ENCODE peak calls at places on chromosomes 3 and 15, in nine cellular contexts. One of them, this sample, is unnamed.

GRCh38 chr3:183653209-183654064 is 18.0 kb downstream of the KLHL24 start:
- DNase-seq in dorsolateral prefrontal cortex: no peak
- DNase-seq in CD4-positive, alpha-beta T cell: no peak
- DNase-seq in cardiac muscle cell: peak
- DNase-seq in A673: peak
- DNase-seq in OCI-LY7: peak
- DNase-seq in psoas muscle: no peak
- DNase-seq in coronary artery: no peak
- DNase-seq in lower lobe of right lung: no peak
- DNase-seq in this sample: no peak

GRCh38 chr3:13575459-13576061 is 26.6 kb downstream of the FBLN2 start:
- DNase-seq in dorsolateral prefrontal cortex: no peak
- DNase-seq in coronary artery: no peak
- DNase-seq in OCI-LY7: no peak
- DNase-seq in cardiac muscle cell: no peak
- DNase-seq in lower lobe of right lung: no peak
- DNase-seq in A673: no peak
- DNase-seq in CD4-positive, alpha-beta T cell: no peak
- DNase-seq in psoas muscle: no peak
- DNase-seq in this sample: no peak

GRCh38 chr15:98142584-98142983 is 182.1 kb downstream of the ARRDC4 start:
- DNase-seq in A673: peak
- DNase-seq in dorsolateral prefrontal cortex: no peak
- DNase-seq in psoas muscle: no peak
- DNase-seq in cardiac muscle cell: no peak
- DNase-seq in OCI-LY7: no peak
- DNase-seq in CD4-positive, alpha-beta T cell: no peak
- DNase-seq in lower lobe of right lung: no peak
- DNase-seq in coronary artery: no peak
- DNase-seq in this sample: no peak

GRCh38 chr3:47685037-47685436 is 96.7 kb downstream of the SMARCC1 start:
- DNase-seq in CD4-positive, alpha-beta T cell: no peak
- DNase-seq in OCI-LY7: no peak
- DNase-seq in coronary artery: no peak
- DNase-seq in cardiac muscle cell: no peak
- DNase-seq in lower lobe of right lung: no peak
- DNase-seq in psoas muscle: no peak
- DNase-seq in A673: no peak
- DNase-seq in dorsolateral prefrontal cortex: no peak
- DNase-seq in this sample: no peak

GRCh38 chr3:100746056-100746455 is 36.8 kb downstream of the TFG start:
- DNase-seq in A673: no peak
- DNase-seq in lower lobe of right lung: no peak
- DNase-seq in psoas muscle: no peak
- DNase-seq in dorsolateral prefrontal cortex: no peak
- DNase-seq in coronary artery: no peak
- DNase-seq in OCI-LY7: no peak
- DNase-seq in CD4-positive, alpha-beta T cell: no peak
- DNase-seq in cardiac muscle cell: no peak
- DNase-seq in this sample: no peak

GRCh38 chr3:13706451-13706850 is 157.5 kb downstream of the FBLN2 start:
- DNase-seq in OCI-LY7: no peak
- DNase-seq in coronary artery: peak
- DNase-seq in psoas muscle: no peak
- DNase-seq in cardiac muscle cell: no peak
- DNase-seq in lower lobe of right lung: no peak
- DNase-seq in CD4-positive, alpha-beta T cell: no peak
- DNase-seq in A673: no peak
- DNase-seq in dorsolateral prefrontal cortex: no peak
- DNase-seq in this sample: no peak

GRCh38 chr3:41881233-41881821 is 80.6 kb downstream of the ULK4 start:
- DNase-seq in psoas muscle: no peak
- DNase-seq in OCI-LY7: peak
- DNase-seq in dorsolateral prefrontal cortex: no peak
- DNase-seq in coronary artery: no peak
- DNase-seq in CD4-positive, alpha-beta T cell: no peak
- DNase-seq in cardiac muscle cell: peak
- DNase-seq in A673: peak
- DNase-seq in lower lobe of right lung: no peak
- DNase-seq in this sample: no peak

GRCh38 chr3:88879905-88880304 is 227.5 kb upstream of the EPHA3 start:
- DNase-seq in lower lobe of right lung: no peak
- DNase-seq in cardiac muscle cell: no peak
- DNase-seq in A673: no peak
- DNase-seq in coronary artery: no peak
- DNase-seq in OCI-LY7: no peak
- DNase-seq in psoas muscle: no peak
- DNase-seq in CD4-positive, alpha-beta T cell: no peak
- DNase-seq in dorsolateral prefrontal cortex: no peak
- DNase-seq in this sample: no peak

GRCh38 chr3:116939550-116939949 is 230.0 kb downstream of the TUSC7 start:
- DNase-seq in CD4-positive, alpha-beta T cell: no peak
- DNase-seq in cardiac muscle cell: no peak
- DNase-seq in A673: no peak
- DNase-seq in dorsolateral prefrontal cortex: no peak
- DNase-seq in lower lobe of right lung: no peak
- DNase-seq in OCI-LY7: no peak
- DNase-seq in psoas muscle: no peak
- DNase-seq in coronary artery: no peak
- DNase-seq in this sample: no peak

GRCh38 chr15:100602822-100603393 is 519 bp downstream of the ASB7 start:
- DNase-seq in coronary artery: no peak
- DNase-seq in lower lobe of right lung: no peak
- DNase-seq in CD4-positive, alpha-beta T cell: peak
- DNase-seq in OCI-LY7: peak
- DNase-seq in A673: peak
- DNase-seq in psoas muscle: no peak
- DNase-seq in cardiac muscle cell: peak
- DNase-seq in dorsolateral prefrontal cortex: no peak
- DNase-seq in this sample: no peak

GRCh38 chr15:70160267-70160666 is 62.5 kb upstream of the TLE3 start:
- DNase-seq in A673: no peak
- DNase-seq in lower lobe of right lung: no peak
- DNase-seq in CD4-positive, alpha-beta T cell: no peak
- DNase-seq in OCI-LY7: no peak
- DNase-seq in psoas muscle: no peak
- DNase-seq in cardiac muscle cell: no peak
- DNase-seq in coronary artery: no peak
- DNase-seq in dorsolateral prefrontal cortex: no peak
- DNase-seq in this sample: no peak

GRCh38 chr3:191476053-191476787 is 15.3 kb downstream of the PYDC2 start:
- DNase-seq in A673: no peak
- DNase-seq in lower lobe of right lung: no peak
- DNase-seq in dorsolateral prefrontal cortex: no peak
- DNase-seq in CD4-positive, alpha-beta T cell: no peak
- DNase-seq in cardiac muscle cell: no peak
- DNase-seq in coronary artery: no peak
- DNase-seq in OCI-LY7: no peak
- DNase-seq in psoas muscle: no peak
- DNase-seq in this sample: no peak

GRCh38 chr15:90893175-90894090 is 9.1 kb downstream of the FES start:
- DNase-seq in lower lobe of right lung: no peak
- DNase-seq in psoas muscle: no peak
- DNase-seq in dorsolateral prefrontal cortex: no peak
- DNase-seq in CD4-positive, alpha-beta T cell: no peak
- DNase-seq in OCI-LY7: peak
- DNase-seq in coronary artery: no peak
- DNase-seq in A673: no peak
- DNase-seq in cardiac muscle cell: no peak
- DNase-seq in this sample: no peak
- TF ChIP-seq CTCF in lower lobe of right lung: no peak
- TF ChIP-seq CTCF in psoas muscle: no peak
- TF ChIP-seq CTCF in dorsolateral prefrontal cortex: no peak
- TF ChIP-seq CTCF in CD4-positive, alpha-beta T cell: no peak
- TF ChIP-seq CTCF in OCI-LY7: peak
- TF ChIP-seq CTCF in coronary artery: no peak
- TF ChIP-seq CTCF in A673: peak
- TF ChIP-seq CTCF in cardiac muscle cell: peak
- TF ChIP-seq CTCF in this sample: no peak

GRCh38 chr3:188179006-188179966 is 25.3 kb downstream of the LPP start:
- DNase-seq in lower lobe of right lung: peak
- DNase-seq in dorsolateral prefrontal cortex: no peak
- DNase-seq in cardiac muscle cell: no peak
- DNase-seq in psoas muscle: peak
- DNase-seq in OCI-LY7: peak
- DNase-seq in A673: no peak
- DNase-seq in coronary artery: no peak
- DNase-seq in CD4-positive, alpha-beta T cell: no peak
- DNase-seq in this sample: no peak

GRCh38 chr3:188177721-188178120 is 23.8 kb downstream of the LPP start:
- DNase-seq in cardiac muscle cell: no peak
- DNase-seq in dorsolateral prefrontal cortex: no peak
- DNase-seq in A673: no peak
- DNase-seq in lower lobe of right lung: no peak
- DNase-seq in psoas muscle: no peak
- DNase-seq in CD4-positive, alpha-beta T cell: no peak
- DNase-seq in coronary artery: no peak
- DNase-seq in OCI-LY7: no peak
- DNase-seq in this sample: no peak

GRCh38 chr3:188178293-188178950 is 24.5 kb downstream of the LPP start:
- DNase-seq in psoas muscle: no peak
- DNase-seq in dorsolateral prefrontal cortex: no peak
- DNase-seq in cardiac muscle cell: no peak
- DNase-seq in CD4-positive, alpha-beta T cell: no peak
- DNase-seq in coronary artery: no peak
- DNase-seq in OCI-LY7: no peak
- DNase-seq in lower lobe of right lung: no peak
- DNase-seq in A673: no peak
- DNase-seq in this sample: no peak

GRCh38 chr3:188176476-188176875 is 22.5 kb downstream of the LPP start:
- DNase-seq in coronary artery: no peak
- DNase-seq in lower lobe of right lung: no peak
- DNase-seq in OCI-LY7: no peak
- DNase-seq in dorsolateral prefrontal cortex: no peak
- DNase-seq in cardiac muscle cell: no peak
- DNase-seq in A673: no peak
- DNase-seq in CD4-positive, alpha-beta T cell: no peak
- DNase-seq in psoas muscle: no peak
- DNase-seq in this sample: no peak

GRCh38 chr3:188176884-188177283 is 22.9 kb downstream of the LPP start:
- DNase-seq in CD4-positive, alpha-beta T cell: no peak
- DNase-seq in dorsolateral prefrontal cortex: no peak
- DNase-seq in coronary artery: no peak
- DNase-seq in psoas muscle: no peak
- DNase-seq in cardiac muscle cell: no peak
- DNase-seq in lower lobe of right lung: no peak
- DNase-seq in A673: no peak
- DNase-seq in OCI-LY7: no peak
- DNase-seq in this sample: no peak
- H3K27ac ChIP-seq in CD4-positive, alpha-beta T cell: no peak
- H3K27ac ChIP-seq in dorsolateral prefrontal cortex: no peak
- H3K27ac ChIP-seq in coronary artery: peak
- H3K27ac ChIP-seq in psoas muscle: no peak
- H3K27ac ChIP-seq in cardiac muscle cell: no peak
- H3K27ac ChIP-seq in lower lobe of right lung: no peak
- H3K27ac ChIP-seq in A673: no peak
- H3K27ac ChIP-seq in OCI-LY7: no peak
- H3K27ac ChIP-seq in this sample: peak

GRCh38 chr3:25555695-25556094 is 109.0 kb downstream of the TOP2B start:
- DNase-seq in lower lobe of right lung: no peak
- DNase-seq in A673: no peak
- DNase-seq in dorsolateral prefrontal cortex: no peak
- DNase-seq in cardiac muscle cell: no peak
- DNase-seq in coronary artery: no peak
- DNase-seq in psoas muscle: no peak
- DNase-seq in CD4-positive, alpha-beta T cell: no peak
- DNase-seq in OCI-LY7: no peak
- DNase-seq in this sample: no peak

GRCh38 chr3:25557641-25558040 is 107.1 kb downstream of the TOP2B start:
- DNase-seq in OCI-LY7: no peak
- DNase-seq in A673: no peak
- DNase-seq in lower lobe of right lung: no peak
- DNase-seq in CD4-positive, alpha-beta T cell: no peak
- DNase-seq in coronary artery: no peak
- DNase-seq in cardiac muscle cell: peak
- DNase-seq in psoas muscle: no peak
- DNase-seq in dorsolateral prefrontal cortex: no peak
- DNase-seq in this sample: no peak

GRCh38 chr3:25558106-25558505 is 106.6 kb downstream of the TOP2B start:
- DNase-seq in dorsolateral prefrontal cortex: no peak
- DNase-seq in coronary artery: no peak
- DNase-seq in OCI-LY7: no peak
- DNase-seq in A673: no peak
- DNase-seq in CD4-positive, alpha-beta T cell: no peak
- DNase-seq in psoas muscle: no peak
- DNase-seq in cardiac muscle cell: peak
- DNase-seq in lower lobe of right lung: no peak
- DNase-seq in this sample: no peak

GRCh38 chr3:25554376-25554775 is 110.3 kb downstream of the TOP2B start:
- DNase-seq in OCI-LY7: no peak
- DNase-seq in coronary artery: no peak
- DNase-seq in A673: no peak
- DNase-seq in dorsolateral prefrontal cortex: no peak
- DNase-seq in cardiac muscle cell: no peak
- DNase-seq in lower lobe of right lung: no peak
- DNase-seq in psoas muscle: no peak
- DNase-seq in CD4-positive, alpha-beta T cell: no peak
- DNase-seq in this sample: no peak

DNA sequence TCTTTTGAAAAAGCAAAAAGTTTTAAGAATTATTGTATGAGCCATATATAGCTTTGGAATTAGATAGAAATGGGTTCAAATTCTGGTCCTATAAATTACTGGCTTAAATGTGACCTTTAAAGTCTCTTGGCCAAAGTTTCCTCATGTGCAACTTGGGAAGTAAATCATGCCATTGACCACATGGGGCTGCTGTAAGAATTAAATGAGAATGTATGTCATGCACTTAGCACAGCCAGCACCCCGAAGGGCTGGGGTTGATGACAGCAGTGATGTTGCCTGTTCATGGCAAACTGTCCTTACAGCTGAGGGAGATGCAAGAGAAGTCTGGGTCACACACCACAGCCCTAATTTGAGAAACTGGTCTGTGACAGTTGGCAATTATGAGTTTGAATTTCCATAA is 108.2 kb downstream of the TOP2B start:
- DNase-seq in OCI-LY7: peak
- DNase-seq in A673: no peak
- DNase-seq in psoas muscle: no peak
- DNase-seq in lower lobe of right lung: no peak
- DNase-seq in cardiac muscle cell: no peak
- DNase-seq in CD4-positive, alpha-beta T cell: no peak
- DNase-seq in dorsolateral prefrontal cortex: no peak
- DNase-seq in coronary artery: no peak
- DNase-seq in this sample: no peak
- TF ChIP-seq CTCF in OCI-LY7: peak
- TF ChIP-seq CTCF in A673: no peak
- TF ChIP-seq CTCF in psoas muscle: no peak
- TF ChIP-seq CTCF in lower lobe of right lung: no peak
- TF ChIP-seq CTCF in cardiac muscle cell: no peak
- TF ChIP-seq CTCF in CD4-positive, alpha-beta T cell: no peak
- TF ChIP-seq CTCF in dorsolateral prefrontal cortex: no peak
- TF ChIP-seq CTCF in coronary artery: no peak
- TF ChIP-seq CTCF in this sample: no peak

DNA sequence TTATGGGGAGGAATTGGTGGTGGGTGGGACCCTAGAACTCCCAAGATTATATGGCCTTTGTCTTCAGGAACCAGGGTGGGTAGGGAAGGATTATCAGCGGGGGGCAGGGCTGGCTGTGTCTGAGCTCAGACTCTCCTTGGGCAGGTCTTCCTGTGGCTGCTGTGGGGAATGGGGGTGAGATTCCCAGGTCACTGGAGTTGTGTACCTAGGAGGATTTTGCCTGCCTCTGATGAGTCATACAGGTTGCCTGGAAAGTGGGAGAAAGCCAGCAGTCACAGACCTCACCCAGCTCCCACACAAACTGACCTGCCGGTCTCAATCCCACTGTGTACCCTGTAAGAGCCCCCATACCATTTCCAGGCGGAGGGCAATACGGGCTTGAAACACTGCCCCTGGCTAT is 209.9 kb upstream of the CNTN3 start:
- DNase-seq in cardiac muscle cell: no peak
- DNase-seq in OCI-LY7: no peak
- DNase-seq in psoas muscle: no peak
- DNase-seq in A673: no peak
- DNase-seq in CD4-positive, alpha-beta T cell: no peak
- DNase-seq in lower lobe of right lung: no peak
- DNase-seq in dorsolateral prefrontal cortex: no peak
- DNase-seq in coronary artery: no peak
- DNase-seq in this sample: no peak
- H3K27ac ChIP-seq in cardiac muscle cell: no peak
- H3K27ac ChIP-seq in OCI-LY7: no peak
- H3K27ac ChIP-seq in psoas muscle: no peak
- H3K27ac ChIP-seq in A673: no peak
- H3K27ac ChIP-seq in CD4-positive, alpha-beta T cell: no peak
- H3K27ac ChIP-seq in lower lobe of right lung: no peak
- H3K27ac ChIP-seq in dorsolateral prefrontal cortex: no peak
- H3K27ac ChIP-seq in coronary artery: no peak
- H3K27ac ChIP-seq in this sample: no peak